ENCODE peak calls at places on chromosomes 12 and 14, in nine cellular contexts. E is AG04450, R is HCT116, J is B cell, L is heart left ventricle, F is heart right ventricle, P is GM12865, A is bronchial epithelial cell, N is gastrocnemius medialis. Y is an unnamed sample.
A peak's percentile ranks its signal among the peaks of the same experiment; 100 is the strongest.

GRCh38 chr12:130994821-130995375 is 41.2 kb downstream of the ADGRD1 start:
- DNase-seq in E (no peak), R (no peak), J (no peak), L (no peak), F (no peak), P (no peak), A (no peak), N (no peak), Y (no peak)

GRCh38 chr12:111126331-111126730 is 206.0 kb upstream of the MYL2 start:
- DNase-seq in E (no peak), R (no peak), J (no peak), L (peak; percentile 15), F (no peak), P (no peak), A (peak; percentile 12), N (peak; percentile 17), Y (no peak)

GRCh38 chr12:13187399-13187798 is 9.1 kb upstream of the EMP1 start:
- DNase-seq in E (peak; percentile 41), R (no peak), J (no peak), L (no peak), F (no peak), P (no peak), A (peak; percentile 95), N (no peak), Y (no peak)

GRCh38 chr12:131983026-131983425 is 33.3 kb downstream of the EP400 start:
- DNase-seq in E (no peak), R (no peak), J (no peak), L (no peak), F (no peak), P (no peak), A (no peak), N (no peak), Y (no peak)

GRCh38 chr12:1779783-1780182 is 40.6 kb upstream of the LRTM2 start:
- DNase-seq in E (no peak), R (no peak), J (no peak), L (no peak), F (no peak), P (no peak), A (no peak), N (no peak), Y (no peak)

GRCh38 chr14:63088865-63089264 is 43.6 kb upstream of the KCNH5 start:
- DNase-seq in E (no peak), R (no peak), J (no peak), L (no peak), F (no peak), P (no peak), A (no peak), N (no peak), Y (no peak)

GRCh38 chr14:91257328-91258020 is 13.0 kb upstream of the GPR68 start:
- DNase-seq in E (no peak), R (no peak), J (no peak), L (no peak), F (no peak), P (no peak), A (no peak), N (no peak), Y (no peak)

GRCh38 chr12:92943482-92944250 is 14.6 kb upstream of the EEA1 start:
- DNase-seq in E (no peak), R (no peak), J (no peak), L (no peak), F (no peak), P (peak; percentile 52), A (no peak), N (no peak), Y (no peak)

GRCh38 chr14:105993814-105994213 is 467.4 kb downstream of the TMEM121 start:
- DNase-seq in E (no peak), R (no peak), J (no peak), L (no peak), F (no peak), P (no peak), A (no peak), N (no peak), Y (no peak)

GRCh38 chr14:105999361-106000028 is 473.1 kb downstream of the TMEM121 start:
- DNase-seq in E (no peak), R (peak; percentile 24), J (peak; percentile 65), L (peak; percentile 47), F (peak; percentile 63), P (peak; percentile 94), A (no peak), N (no peak), Y (peak; percentile 56)
- TF ChIP-seq CTCF in E (peak; percentile 2), R (peak; percentile 64), J (peak; percentile 49), L (peak; percentile 50), F (peak; percentile 32), P (peak; percentile 63), A (peak; percentile 14), N (peak; percentile 50), Y (peak; percentile 97)

GRCh38 chr14:96273629-96274028 is 17.6 kb downstream of the BDKRB1 start:
- DNase-seq in E (no peak), R (no peak), J (no peak), L (no peak), F (no peak), P (no peak), A (no peak), N (no peak), Y (no peak)

GRCh38 chr14:96277890-96278289 is 21.9 kb downstream of the BDKRB1 start:
- DNase-seq in E (no peak), R (no peak), J (no peak), L (no peak), F (no peak), P (no peak), A (no peak), N (no peak), Y (no peak)

GRCh38 chr14:96274122-96274910 is 18.3 kb downstream of the BDKRB1 start:
- DNase-seq in E (peak; percentile 91), R (no peak), J (no peak), L (no peak), F (no peak), P (no peak), A (no peak), N (no peak), Y (no peak)

GRCh38 chr14:96272777-96273471 is 16.9 kb downstream of the BDKRB1 start:
- DNase-seq in E (no peak), R (no peak), J (no peak), L (no peak), F (no peak), P (no peak), A (peak; percentile 48), N (no peak), Y (no peak)

DNA sequence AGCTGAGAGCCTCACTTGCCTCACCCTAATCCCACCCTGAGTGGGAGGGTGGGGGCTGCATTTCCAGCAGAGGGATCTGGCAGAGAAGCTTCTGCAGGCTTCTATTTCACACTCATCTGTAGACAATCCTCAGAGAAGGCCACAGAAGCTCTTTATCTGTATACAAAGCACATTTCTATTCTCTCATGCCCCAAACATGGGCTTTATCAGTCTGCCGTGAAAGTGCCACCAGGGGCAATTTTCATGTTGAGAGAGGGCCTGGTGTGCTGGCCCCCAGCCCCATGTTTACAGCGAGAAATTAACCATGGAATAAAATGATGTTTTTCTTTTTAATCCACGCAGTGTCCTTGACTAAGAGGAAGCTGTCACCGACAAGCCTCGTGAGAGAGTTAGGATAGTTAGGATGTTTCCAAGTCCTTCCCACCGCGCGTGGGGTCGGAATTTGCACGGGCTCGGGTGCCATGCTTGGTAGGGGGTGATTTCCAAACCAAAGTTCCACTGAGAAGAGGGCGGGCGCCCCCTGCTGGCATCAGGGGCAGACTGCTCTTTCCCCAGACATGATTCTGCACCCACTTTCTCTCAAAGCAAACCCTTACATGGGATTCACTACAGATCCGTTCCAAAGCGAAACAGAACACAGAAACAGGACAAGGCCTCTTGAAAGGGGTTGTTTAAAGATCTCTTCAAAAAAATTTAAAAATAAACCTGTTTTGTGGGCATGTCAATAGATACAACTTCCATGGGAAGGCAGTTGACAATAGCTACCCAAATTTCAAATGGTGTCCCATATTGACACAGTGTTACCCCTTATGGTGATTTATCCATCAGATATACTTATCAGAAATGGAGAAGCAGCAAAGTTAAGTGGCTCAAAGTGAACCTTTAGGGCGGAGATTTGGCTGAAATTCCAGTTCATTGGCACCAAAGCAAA is 19.4 kb downstream of the BDKRB1 start:
- DNase-seq in E (peak; percentile 83), R (peak; percentile 29), J (peak; percentile 46), L (peak; percentile 51), F (peak; percentile 73), P (peak; percentile 67), A (peak; percentile 29), N (peak; percentile 24), Y (peak; percentile 80)
- TF ChIP-seq CTCF in E (peak; percentile 98), R (peak; percentile 92), J (peak; percentile 75), L (peak; percentile 84), F (peak; percentile 89), P (peak; percentile 91), A (peak; percentile 98), N (peak; percentile 83), Y (peak; percentile 90)

DNA sequence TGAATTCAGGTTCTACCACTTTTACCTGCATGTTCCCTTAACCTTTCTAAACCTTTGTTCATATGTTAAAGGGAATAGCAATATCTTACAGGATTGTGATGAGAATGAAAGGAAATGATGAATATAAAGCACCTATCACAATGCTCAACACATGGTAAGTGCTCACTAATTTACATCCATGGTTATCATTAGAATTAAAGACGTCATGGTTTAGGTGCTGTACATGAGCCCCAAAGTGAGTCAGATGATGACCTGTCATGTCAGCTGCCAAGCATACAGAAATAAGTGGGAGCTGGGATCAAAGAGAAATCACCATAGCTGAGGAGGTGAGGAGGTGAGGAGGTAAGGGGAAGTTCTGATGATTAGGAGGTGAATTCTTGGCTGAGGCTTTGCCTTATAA is 135.9 kb upstream of the ATP2B1 start:
- DNase-seq in E (no peak), R (no peak), J (no peak), L (no peak), F (no peak), P (no peak), A (peak; percentile 71), N (no peak), Y (no peak)
- TF ChIP-seq CTCF in E (no peak), R (no peak), J (no peak), L (no peak), F (no peak), P (no peak), A (no peak), N (no peak), Y (no peak)

GRCh38 chr14:69713976-69714716 is 52.8 kb upstream of the SRSF5 start:
- DNase-seq in E (no peak), R (no peak), J (no peak), L (no peak), F (no peak), P (no peak), A (no peak), N (no peak), Y (no peak)

GRCh38 chr14:69715725-69716482 is 51.0 kb upstream of the SRSF5 start:
- DNase-seq in E (peak; percentile 63), R (no peak), J (no peak), L (peak; percentile 77), F (peak; percentile 44), P (no peak), A (peak; percentile 92), N (no peak), Y (no peak)

GRCh38 chr14:69713127-69713800 is 53.7 kb upstream of the SRSF5 start:
- DNase-seq in E (no peak), R (no peak), J (no peak), L (no peak), F (no peak), P (no peak), A (peak; percentile 87), N (peak; percentile 54), Y (no peak)

GRCh38 chr14:69719501-69719951 is 47.4 kb upstream of the SRSF5 start:
- DNase-seq in E (peak; percentile 76), R (no peak), J (no peak), L (peak; percentile 49), F (no peak), P (no peak), A (peak; percentile 90), N (peak; percentile 40), Y (no peak)

DNA sequence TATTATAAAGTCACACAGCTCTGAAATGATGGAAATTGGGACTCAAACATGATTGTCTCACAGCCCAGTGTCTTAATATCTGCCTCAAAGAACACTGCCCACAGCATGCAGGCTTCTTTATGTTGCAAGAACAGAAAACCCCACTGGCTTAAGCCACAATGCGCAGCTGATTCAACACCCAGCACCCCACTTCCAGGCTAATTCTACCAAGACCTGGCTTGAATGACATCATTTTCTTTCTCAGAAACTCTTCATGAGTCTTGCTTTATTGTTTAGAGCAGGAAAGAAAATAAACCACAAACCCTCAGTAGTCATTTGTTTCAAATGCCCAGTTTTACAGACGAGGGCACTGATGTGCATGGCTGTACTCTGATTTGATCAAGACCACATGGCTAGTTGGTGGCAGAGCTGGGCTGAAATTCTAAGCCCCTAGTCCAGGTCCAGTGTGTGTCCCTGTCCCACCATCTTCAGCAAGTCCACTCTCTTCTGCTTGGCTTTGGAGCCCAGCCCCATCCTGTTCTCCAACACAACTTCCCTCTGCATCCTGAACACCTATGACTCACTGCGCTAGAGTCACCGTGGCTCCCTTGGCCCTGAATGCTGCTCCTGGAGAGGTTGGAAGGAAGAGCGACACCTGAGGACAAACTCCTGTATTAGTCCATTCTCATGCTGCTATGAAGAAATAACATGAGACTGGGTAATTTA is 50.3 kb upstream of the SRSF5 start:
- DNase-seq in E (peak; percentile 86), R (no peak), J (no peak), L (no peak), F (no peak), P (no peak), A (peak; percentile 93), N (no peak), Y (peak; percentile 39)
- TF ChIP-seq CTCF in E (no peak), R (no peak), J (no peak), L (no peak), F (no peak), P (no peak), A (peak; percentile 46), N (no peak), Y (no peak)

Y was measured in GM13977.